ENCODE peak calls at places on chromosome 4, in nine cellular contexts. One of them, this sample, is unnamed.

GRCh38 chr4:76252271-76252653 is 741 bp downstream of the FAM47E start:
- DNase-seq in LNCaP clone FGC: no peak
- DNase-seq in PC-3: no peak
- DNase-seq in mucosa of descending colon: no peak
- DNase-seq in endodermal cell: no peak
- DNase-seq in testis: no peak
- DNase-seq in PC-9: no peak
- DNase-seq in psoas muscle: no peak
- DNase-seq in AG04450: no peak
- DNase-seq in this sample: no peak

GRCh38 chr4:10998826-10999225 is 314.3 kb upstream of the CLNK start:
- DNase-seq in testis: no peak
- DNase-seq in PC-3: no peak
- DNase-seq in LNCaP clone FGC: no peak
- DNase-seq in PC-9: no peak
- DNase-seq in psoas muscle: no peak
- DNase-seq in endodermal cell: no peak
- DNase-seq in AG04450: no peak
- DNase-seq in mucosa of descending colon: no peak
- DNase-seq in this sample: peak

GRCh38 chr4:169492436-169493163 is 119.8 kb downstream of the NEK1 start:
- DNase-seq in mucosa of descending colon: peak
- DNase-seq in LNCaP clone FGC: peak
- DNase-seq in PC-9: no peak
- DNase-seq in PC-3: peak
- DNase-seq in psoas muscle: no peak
- DNase-seq in endodermal cell: peak
- DNase-seq in AG04450: no peak
- DNase-seq in testis: peak
- DNase-seq in this sample: peak

GRCh38 chr4:37865450-37865849 is 25.4 kb upstream of the TBC1D1 start:
- DNase-seq in endodermal cell: no peak
- DNase-seq in mucosa of descending colon: no peak
- DNase-seq in PC-9: no peak
- DNase-seq in testis: no peak
- DNase-seq in psoas muscle: no peak
- DNase-seq in PC-3: no peak
- DNase-seq in AG04450: no peak
- DNase-seq in LNCaP clone FGC: no peak
- DNase-seq in this sample: no peak

GRCh38 chr4:99945718-99946345 is 586 bp downstream of the DNAJB14 start:
- DNase-seq in LNCaP clone FGC: no peak
- DNase-seq in PC-3: peak
- DNase-seq in psoas muscle: no peak
- DNase-seq in PC-9: peak
- DNase-seq in testis: no peak
- DNase-seq in endodermal cell: no peak
- DNase-seq in mucosa of descending colon: peak
- DNase-seq in AG04450: no peak
- DNase-seq in this sample: no peak

GRCh38 chr4:119932277-119932676 is 134.4 kb downstream of the MAD2L1 start:
- DNase-seq in PC-3: no peak
- DNase-seq in PC-9: no peak
- DNase-seq in mucosa of descending colon: no peak
- DNase-seq in testis: no peak
- DNase-seq in psoas muscle: no peak
- DNase-seq in AG04450: no peak
- DNase-seq in LNCaP clone FGC: no peak
- DNase-seq in endodermal cell: no peak
- DNase-seq in this sample: no peak

GRCh38 chr4:187908079-187908501 is 87.5 kb upstream of the ZFP42 start:
- DNase-seq in AG04450: peak
- DNase-seq in testis: no peak
- DNase-seq in PC-3: peak
- DNase-seq in mucosa of descending colon: no peak
- DNase-seq in psoas muscle: no peak
- DNase-seq in PC-9: no peak
- DNase-seq in endodermal cell: no peak
- DNase-seq in LNCaP clone FGC: no peak
- DNase-seq in this sample: no peak

GRCh38 chr4:83716874-83717273 is 181.0 kb downstream of the GPAT3 start:
- DNase-seq in mucosa of descending colon: no peak
- DNase-seq in LNCaP clone FGC: no peak
- DNase-seq in AG04450: no peak
- DNase-seq in testis: no peak
- DNase-seq in PC-9: no peak
- DNase-seq in PC-3: no peak
- DNase-seq in psoas muscle: no peak
- DNase-seq in endodermal cell: no peak
- DNase-seq in this sample: no peak

GRCh38 chr4:180900781-180901180 is 1342.4 kb upstream of the TENM3 start:
- DNase-seq in mucosa of descending colon: no peak
- DNase-seq in PC-9: no peak
- DNase-seq in AG04450: no peak
- DNase-seq in psoas muscle: no peak
- DNase-seq in testis: no peak
- DNase-seq in PC-3: no peak
- DNase-seq in LNCaP clone FGC: no peak
- DNase-seq in endodermal cell: no peak
- DNase-seq in this sample: no peak

GRCh38 chr4:1153567-1154090 is 18.8 kb downstream of the SPON2 start:
- DNase-seq in PC-9: no peak
- DNase-seq in AG04450: no peak
- DNase-seq in psoas muscle: no peak
- DNase-seq in endodermal cell: no peak
- DNase-seq in LNCaP clone FGC: no peak
- DNase-seq in PC-3: no peak
- DNase-seq in mucosa of descending colon: no peak
- DNase-seq in testis: no peak
- DNase-seq in this sample: no peak

GRCh38 chr4:8096690-8097061 is 61.9 kb downstream of the ABLIM2 start:
- DNase-seq in PC-3: no peak
- DNase-seq in endodermal cell: no peak
- DNase-seq in PC-9: no peak
- DNase-seq in AG04450: no peak
- DNase-seq in testis: no peak
- DNase-seq in psoas muscle: no peak
- DNase-seq in LNCaP clone FGC: no peak
- DNase-seq in mucosa of descending colon: no peak
- DNase-seq in this sample: no peak

GRCh38 chr4:150784939-150785338 is 203.0 kb downstream of the MAB21L2 start:
- DNase-seq in psoas muscle: no peak
- DNase-seq in mucosa of descending colon: no peak
- DNase-seq in AG04450: no peak
- DNase-seq in PC-3: no peak
- DNase-seq in endodermal cell: no peak
- DNase-seq in testis: no peak
- DNase-seq in PC-9: no peak
- DNase-seq in LNCaP clone FGC: no peak
- DNase-seq in this sample: no peak

GRCh38 chr4:139524062-139524631 is 31.9 kb downstream of the SETD7 start:
- DNase-seq in LNCaP clone FGC: no peak
- DNase-seq in mucosa of descending colon: no peak
- DNase-seq in PC-9: no peak
- DNase-seq in testis: no peak
- DNase-seq in AG04450: no peak
- DNase-seq in endodermal cell: no peak
- DNase-seq in PC-3: peak
- DNase-seq in psoas muscle: no peak
- DNase-seq in this sample: no peak

GRCh38 chr4:70844180-70844579 is 4.5 kb upstream of the GRSF1 start:
- DNase-seq in LNCaP clone FGC: no peak
- DNase-seq in psoas muscle: no peak
- DNase-seq in PC-9: no peak
- DNase-seq in mucosa of descending colon: no peak
- DNase-seq in endodermal cell: no peak
- DNase-seq in PC-3: no peak
- DNase-seq in AG04450: no peak
- DNase-seq in testis: no peak
- DNase-seq in this sample: no peak

GRCh38 chr4:47668810-47669408 is 169.0 kb downstream of the CORIN start:
- DNase-seq in testis: no peak
- DNase-seq in endodermal cell: no peak
- DNase-seq in psoas muscle: no peak
- DNase-seq in PC-9: no peak
- DNase-seq in AG04450: peak
- DNase-seq in PC-3: peak
- DNase-seq in LNCaP clone FGC: peak
- DNase-seq in mucosa of descending colon: peak
- DNase-seq in this sample: peak

GRCh38 chr4:84899616-84900015 is 66.9 kb downstream of the WDFY3 start:
- DNase-seq in AG04450: no peak
- DNase-seq in PC-9: no peak
- DNase-seq in endodermal cell: no peak
- DNase-seq in psoas muscle: no peak
- DNase-seq in LNCaP clone FGC: no peak
- DNase-seq in mucosa of descending colon: no peak
- DNase-seq in testis: no peak
- DNase-seq in PC-3: no peak
- DNase-seq in this sample: no peak

GRCh38 chr4:100977274-100977673 is 370.1 kb downstream of the PPP3CA start:
- DNase-seq in endodermal cell: no peak
- DNase-seq in mucosa of descending colon: no peak
- DNase-seq in PC-3: no peak
- DNase-seq in psoas muscle: no peak
- DNase-seq in PC-9: no peak
- DNase-seq in testis: no peak
- DNase-seq in AG04450: no peak
- DNase-seq in LNCaP clone FGC: no peak
- DNase-seq in this sample: no peak

DNA sequence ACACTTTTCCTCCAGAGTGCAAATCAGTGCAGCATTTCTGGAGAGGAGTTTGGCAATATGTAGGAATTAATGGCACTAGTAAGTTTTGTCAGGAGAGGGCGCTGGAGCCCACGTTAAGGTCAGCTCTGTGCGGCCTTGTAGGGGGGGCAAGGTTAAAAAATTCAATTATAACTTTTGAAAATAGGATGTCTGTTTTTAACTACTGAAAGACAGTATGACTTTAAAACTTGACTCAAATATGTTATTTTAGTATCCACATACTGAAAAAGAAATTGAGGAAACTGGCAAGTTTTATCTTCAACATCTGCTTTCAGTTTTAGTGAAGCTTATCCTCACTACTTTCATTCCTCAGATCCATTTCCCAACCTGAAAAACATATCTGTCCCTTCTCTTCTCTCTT is 30.9 kb upstream of the HSD17B13 start:
- DNase-seq in endodermal cell: peak
- DNase-seq in PC-9: no peak
- DNase-seq in LNCaP clone FGC: no peak
- DNase-seq in AG04450: peak
- DNase-seq in testis: peak
- DNase-seq in psoas muscle: peak
- DNase-seq in mucosa of descending colon: peak
- DNase-seq in PC-3: peak
- DNase-seq in this sample: peak
- H3K4me3 ChIP-seq in endodermal cell: no peak
- H3K4me3 ChIP-seq in PC-9: no peak
- H3K4me3 ChIP-seq in LNCaP clone FGC: no peak
- H3K4me3 ChIP-seq in AG04450: no peak
- H3K4me3 ChIP-seq in testis: no peak
- H3K4me3 ChIP-seq in psoas muscle: no peak
- H3K4me3 ChIP-seq in mucosa of descending colon: no peak
- H3K4me3 ChIP-seq in PC-3: no peak
- H3K4me3 ChIP-seq in this sample: no peak

DNA sequence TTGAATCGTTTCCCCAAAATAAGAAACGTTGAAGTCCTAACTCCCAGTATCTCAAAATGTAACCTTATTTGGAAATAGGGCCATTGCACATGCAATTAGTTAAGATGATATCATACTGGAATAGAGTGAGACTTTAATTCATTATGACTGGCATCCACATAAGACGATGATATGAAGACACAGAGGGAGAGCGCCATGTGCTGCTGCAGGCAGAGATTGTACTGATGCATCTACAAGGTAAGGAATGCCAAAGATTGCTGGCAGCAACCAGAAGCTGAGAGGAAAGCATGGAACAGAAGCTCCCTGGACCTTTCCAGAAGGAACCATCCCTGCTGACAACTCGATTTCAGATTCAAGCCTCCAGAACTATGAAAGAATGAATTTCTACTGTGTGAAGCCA is 697.0 kb upstream of the INTU start:
- DNase-seq in PC-3: no peak
- DNase-seq in LNCaP clone FGC: no peak
- DNase-seq in AG04450: no peak
- DNase-seq in testis: no peak
- DNase-seq in mucosa of descending colon: no peak
- DNase-seq in endodermal cell: no peak
- DNase-seq in psoas muscle: no peak
- DNase-seq in PC-9: no peak
- DNase-seq in this sample: no peak
- TF ChIP-seq CTCF in PC-3: no peak
- TF ChIP-seq CTCF in LNCaP clone FGC: no peak
- TF ChIP-seq CTCF in AG04450: no peak
- TF ChIP-seq CTCF in testis: no peak
- TF ChIP-seq CTCF in mucosa of descending colon: no peak
- TF ChIP-seq CTCF in endodermal cell: no peak
- TF ChIP-seq CTCF in psoas muscle: no peak
- TF ChIP-seq CTCF in PC-9: no peak
- TF ChIP-seq CTCF in this sample: no peak

DNA sequence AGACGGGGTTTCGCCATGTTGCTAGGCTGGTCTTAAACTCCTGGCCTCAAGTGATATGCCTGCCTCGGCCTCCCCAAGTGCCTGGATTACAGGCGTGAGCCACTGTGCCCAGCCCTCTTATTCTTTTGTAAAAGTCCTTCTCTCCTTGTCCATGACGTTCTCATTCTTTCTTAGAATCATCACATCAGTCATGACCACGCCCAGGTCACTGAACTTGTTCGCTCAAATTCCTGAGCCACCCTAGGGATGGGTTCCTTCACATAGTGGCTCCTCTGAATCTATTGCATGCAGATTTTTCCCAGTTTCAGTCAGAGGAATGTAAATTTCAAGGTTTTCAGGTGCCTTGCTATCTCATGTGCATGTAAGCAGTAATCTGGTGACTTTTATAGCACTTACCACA is 15.7 kb downstream of the JADE1 start:
- DNase-seq in endodermal cell: peak
- DNase-seq in LNCaP clone FGC: no peak
- DNase-seq in psoas muscle: no peak
- DNase-seq in AG04450: no peak
- DNase-seq in testis: no peak
- DNase-seq in PC-3: peak
- DNase-seq in PC-9: peak
- DNase-seq in mucosa of descending colon: peak
- DNase-seq in this sample: peak
- H3K4me3 ChIP-seq in endodermal cell: no peak
- H3K4me3 ChIP-seq in LNCaP clone FGC: no peak
- H3K4me3 ChIP-seq in psoas muscle: no peak
- H3K4me3 ChIP-seq in AG04450: no peak
- H3K4me3 ChIP-seq in testis: no peak
- H3K4me3 ChIP-seq in PC-3: no peak
- H3K4me3 ChIP-seq in PC-9: no peak
- H3K4me3 ChIP-seq in mucosa of descending colon: no peak
- H3K4me3 ChIP-seq in this sample: no peak

DNA sequence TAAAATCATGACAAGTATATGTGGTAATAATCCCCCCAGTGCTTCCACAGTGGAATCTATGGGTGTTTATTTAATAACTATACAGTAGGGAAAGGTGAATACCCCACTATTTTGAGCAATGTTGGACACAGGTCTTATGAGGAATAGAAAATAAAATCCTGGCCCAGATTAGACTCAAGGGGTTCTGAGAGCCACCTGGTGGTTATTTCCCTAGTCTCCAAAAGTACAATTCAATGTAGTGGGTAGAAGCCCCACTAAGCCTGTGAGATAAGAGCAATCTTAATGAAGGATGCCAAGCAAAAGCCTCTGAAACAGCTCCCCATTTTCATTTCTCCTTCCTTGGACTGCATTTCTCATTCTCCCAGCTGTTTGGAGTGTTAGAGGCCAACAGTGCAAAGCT is 328.2 kb upstream of the NR3C2 start:
- DNase-seq in mucosa of descending colon: no peak
- DNase-seq in endodermal cell: no peak
- DNase-seq in psoas muscle: no peak
- DNase-seq in PC-3: no peak
- DNase-seq in AG04450: no peak
- DNase-seq in testis: no peak
- DNase-seq in LNCaP clone FGC: no peak
- DNase-seq in PC-9: no peak
- DNase-seq in this sample: no peak
- TF ChIP-seq CTCF in mucosa of descending colon: no peak
- TF ChIP-seq CTCF in endodermal cell: peak
- TF ChIP-seq CTCF in psoas muscle: no peak
- TF ChIP-seq CTCF in PC-3: no peak
- TF ChIP-seq CTCF in AG04450: no peak
- TF ChIP-seq CTCF in testis: no peak
- TF ChIP-seq CTCF in LNCaP clone FGC: peak
- TF ChIP-seq CTCF in PC-9: no peak
- TF ChIP-seq CTCF in this sample: no peak